ENCODE peak calls at places on chromosome 10, in five cellular contexts. H, N, D, J and Y are unnamed samples.

GRCh38 chr10:23051855-23052309 is 43.5 kb upstream of the MSRB2 start:
- DNase-seq in J (no peak), N (no peak), D (no peak), H (no peak), Y (no peak)

GRCh38 chr10:87658383-87658795 is 1.3 kb upstream of the PAPSS2 start:
- DNase-seq in N (peak), D (no peak), J (no peak), H (no peak), Y (no peak)

GRCh38 chr10:35822316-35822715 is 180.2 kb upstream of the FZD8 start:
- DNase-seq in J (peak), D (peak), H (no peak), N (peak), Y (peak)

GRCh38 chr10:79132681-79133381 is 64.1 kb downstream of the ZMIZ1 start:
- DNase-seq in J (no peak), H (no peak), N (no peak), D (no peak), Y (no peak)

GRCh38 chr10:71358292-71358691 is 38.4 kb upstream of the CDH23 start:
- DNase-seq in D (no peak), J (no peak), N (no peak), H (no peak), Y (no peak)

GRCh38 chr10:70715853-70716795 is 43.8 kb downstream of the ADAMTS14 start:
- DNase-seq in H (peak), D (no peak), N (no peak), J (peak), Y (no peak)

GRCh38 chr10:92696606-92697383 is 7.0 kb downstream of the HHEX start:
- DNase-seq in D (no peak), J (peak), N (no peak), H (no peak), Y (no peak)

GRCh38 chr10:118595598-118596425 is at the start of gene PRLHR:
- DNase-seq in H (no peak), J (no peak), D (no peak), N (peak), Y (no peak)

GRCh38 chr10:133123746-133124356 is 36.1 kb downstream of the ADGRA1 start:
- DNase-seq in J (no peak), D (no peak), N (no peak), H (no peak), Y (no peak)

GRCh38 chr10:121033371-121033770 is 182.2 kb downstream of the WDR11 start:
- DNase-seq in H (no peak), J (no peak), D (no peak), N (no peak), Y (no peak)

GRCh38 chr10:12432402-12433189 is 83.2 kb downstream of the CAMK1D start:
- DNase-seq in J (no peak), N (no peak), D (no peak), H (no peak), Y (no peak)

GRCh38 chr10:25117757-25118156 is 57.0 kb upstream of the GPR158 start:
- DNase-seq in N (no peak), J (no peak), H (no peak), D (no peak), Y (no peak)

GRCh38 chr10:113293167-113293566 is 259.7 kb upstream of the HABP2 start:
- DNase-seq in J (no peak), H (no peak), N (no peak), D (no peak), Y (no peak)

GRCh38 chr10:101224060-101224909 is 5.0 kb downstream of the LBX1 start:
- DNase-seq in H (no peak), J (no peak), N (no peak), D (no peak), Y (no peak)

GRCh38 chr10:125568156-125568555 is 114.8 kb downstream of the TEX36 start:
- DNase-seq in H (no peak), D (no peak), N (no peak), J (no peak), Y (no peak)

GRCh38 chr10:23172429-23172828 is 19.7 kb upstream of the PTF1A start:
- DNase-seq in N (no peak), D (no peak), J (no peak), H (no peak), Y (no peak)

GRCh38 chr10:3131098-3131497 is 41.5 kb downstream of the PITRM1 start:
- DNase-seq in D (no peak), H (no peak), J (no peak), N (no peak), Y (no peak)

GRCh38 chr10:47037654-47038425 is 126.6 kb downstream of the PTPN20 start:
- DNase-seq in N (no peak), J (no peak), H (no peak), D (no peak), Y (no peak)

GRCh38 chr10:102545997-102546396 is 42.2 kb downstream of the SUFU start:
- DNase-seq in D (no peak), H (no peak), N (no peak), J (no peak), Y (no peak)

GRCh38 chr10:13729959-13730358 is 143.2 kb downstream of the PRPF18 start:
- DNase-seq in D (no peak), H (no peak), J (no peak), N (no peak), Y (no peak)

GRCh38 chr10:13731799-13732198 is 145.0 kb downstream of the PRPF18 start:
- DNase-seq in H (no peak), D (no peak), J (no peak), N (no peak), Y (no peak)

GRCh38 chr10:13725594-13725993 is 138.8 kb downstream of the PRPF18 start:
- DNase-seq in H (no peak), D (no peak), J (peak), N (no peak), Y (no peak)

GRCh38 chr10:13727574-13727973 is 140.8 kb downstream of the PRPF18 start:
- DNase-seq in H (no peak), D (no peak), N (no peak), J (no peak), Y (no peak)

GRCh38 chr10:13728898-13729535 is 142.3 kb downstream of the PRPF18 start:
- DNase-seq in J (no peak), D (no peak), N (no peak), H (no peak), Y (no peak)
- TF ChIP-seq SUZ12 in J (no peak), D (no peak), N (no peak), H (no peak), Y (no peak)

GRCh38 chr10:74300651-74301050 is 149.6 kb downstream of the ADK start:
- DNase-seq in H (no peak), N (no peak), D (no peak), J (no peak), Y (no peak)
- TF ChIP-seq SUZ12 in H (no peak), N (no peak), D (no peak), J (no peak), Y (no peak)

GRCh38 chr10:104403625-104404024 is 50.0 kb downstream of the CFAP58 start:
- DNase-seq in H (no peak), N (no peak), J (no peak), D (no peak), Y (no peak)

GRCh38 chr10:104406715-104407517 is 53.3 kb downstream of the CFAP58 start:
- DNase-seq in H (no peak), D (no peak), N (peak), J (peak), Y (no peak)
- TF ChIP-seq SUZ12 in H (no peak), D (no peak), N (no peak), J (no peak), Y (no peak)

GRCh38 chr10:51244739-51245138 is 170.5 kb downstream of the PRKG1 start:
- DNase-seq in D (no peak), H (no peak), N (peak), J (no peak), Y (peak)
- TF ChIP-seq SUZ12 in D (no peak), H (no peak), N (no peak), J (no peak), Y (no peak)

DNA sequence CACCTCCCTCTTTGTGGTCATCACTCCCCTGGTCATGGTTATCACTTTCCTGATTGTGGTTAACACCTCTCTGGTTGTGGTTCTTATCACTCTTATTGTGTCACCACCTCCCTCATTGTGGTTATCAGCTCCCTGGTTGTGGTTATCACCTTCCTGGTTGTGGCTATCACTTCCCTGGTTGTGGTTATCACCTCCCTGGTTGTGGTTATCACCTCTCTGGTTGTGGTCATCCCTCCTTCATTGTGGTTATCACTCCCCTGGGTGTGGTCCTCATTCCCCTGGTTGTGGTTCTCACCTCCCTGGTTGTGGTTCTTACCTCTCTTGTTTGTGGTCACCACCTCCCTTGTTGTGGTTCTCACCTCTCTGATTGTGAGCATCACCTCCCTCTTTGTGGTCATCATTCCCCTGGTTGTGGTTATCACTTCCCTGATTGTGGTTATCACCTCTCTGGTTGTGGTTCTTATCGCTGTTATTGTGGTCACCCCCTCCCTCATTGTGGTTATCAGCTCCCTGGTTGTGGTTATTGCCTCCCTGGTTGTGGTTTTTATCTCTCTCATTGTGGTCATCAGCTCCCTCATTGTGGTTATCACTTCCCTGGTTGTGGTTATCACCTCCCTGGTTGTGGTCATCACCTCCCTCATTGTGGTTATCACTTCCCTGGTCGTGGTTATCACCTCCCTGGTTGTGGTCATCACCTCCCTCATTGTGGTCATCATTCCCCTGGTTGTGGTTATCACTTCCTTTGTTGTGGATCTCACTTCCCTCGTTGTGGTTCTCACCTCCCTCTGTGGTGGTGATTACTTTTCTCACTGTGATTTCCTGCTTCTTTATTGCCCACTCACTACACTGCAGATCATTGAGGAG is 106.7 kb downstream of the GPR26 start:
- DNase-seq in H (peak), J (no peak), D (no peak), N (no peak), Y (no peak)
- TF ChIP-seq SUZ12 in H (no peak), J (no peak), D (no peak), N (no peak), Y (no peak)

GRCh38 chr10:49164587-49165188 is 23.5 kb downstream of the TMEM273 start:
- DNase-seq in J (peak), N (peak), D (no peak), H (no peak), Y (peak)
- TF ChIP-seq SUZ12 in J (no peak), N (no peak), D (no peak), H (no peak), Y (no peak)

DNA sequence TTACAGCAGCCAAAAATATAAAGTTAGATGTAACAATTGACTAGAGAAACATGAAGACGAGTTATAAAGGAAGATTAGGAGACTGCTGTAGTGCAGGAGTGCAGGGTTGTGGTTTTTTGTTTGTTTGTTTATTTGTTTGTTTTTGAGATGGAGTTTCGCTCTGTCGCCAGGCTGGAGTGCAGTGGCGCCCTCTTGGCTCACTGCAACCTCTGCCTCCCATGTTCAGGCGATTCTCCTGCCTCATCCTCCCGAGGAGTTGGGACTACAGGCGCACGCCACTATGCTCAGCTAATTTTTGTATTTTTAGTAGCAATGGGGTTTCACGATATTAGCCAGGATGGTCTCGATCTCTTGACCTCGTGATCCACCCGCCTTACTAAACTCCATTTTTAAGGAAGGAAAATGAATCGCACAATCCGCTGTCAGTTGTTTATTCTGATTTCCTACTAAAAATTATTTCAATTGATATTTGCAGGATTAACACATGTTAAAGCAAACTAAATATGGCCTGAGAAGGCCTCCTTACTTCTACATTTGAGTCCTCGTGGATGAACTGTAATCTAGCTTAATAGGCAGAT is 233.3 kb downstream of the NSUN6 start:
- DNase-seq in H (no peak), D (no peak), J (no peak), N (no peak), Y (no peak)
- TF ChIP-seq SUZ12 in H (no peak), D (no peak), J (no peak), N (no peak), Y (no peak)

GRCh38 chr10:48881937-48882336 is 57.7 kb downstream of the LRRC18 start:
- DNase-seq in J (no peak), N (no peak), D (no peak), H (no peak), Y (no peak)
- TF ChIP-seq SUZ12 in J (no peak), N (no peak), D (no peak), H (no peak), Y (no peak)

GRCh38 chr10:89283988-89284475 is 17.8 kb upstream of the IFIT2 start:
- DNase-seq in J (peak), H (no peak), N (no peak), D (no peak), Y (no peak)
- TF ChIP-seq SUZ12 in J (no peak), H (no peak), N (no peak), D (no peak), Y (no peak)